ENCODE peak calls at places on chromosomes 7 and 10, in six cellular contexts. T is HCT116, X is foreskin fibroblast, S is lower leg skin, P is left ventricle myocardium inferior, D is cardiac fibroblast. W is an unnamed sample.

GRCh38 chr10:110860576-110861241 is 11.0 kb upstream of the PDCD4 start:
- DNase-seq in T (no peak), X (no peak), P (no peak), D (no peak), S (peak; percentile 78), W (no peak)

GRCh38 chr7:15854841-15855576 is 168.5 kb upstream of the MEOX2 start:
- DNase-seq in T (no peak), X (no peak), D (peak; percentile 18), S (no peak), P (no peak), W (no peak)

GRCh38 chr7:26868841-26869505 is 4.6 kb upstream of the SKAP2 start:
- DNase-seq in P (no peak), X (no peak), D (peak; percentile 17), S (no peak), T (peak; percentile 43), W (no peak)

GRCh38 chr7:121084748-121085336 is 96.3 kb downstream of the CPED1 start:
- DNase-seq in S (no peak), X (peak; percentile 89), T (no peak), D (peak; percentile 98), P (no peak), W (peak; percentile 91)

GRCh38 chr7:159097661-159098423 is 46.8 kb downstream of the VIPR2 start:
- DNase-seq in X (no peak), S (peak; percentile 81), D (no peak), P (no peak), T (no peak), W (no peak)

GRCh38 chr7:45590679-45591057 is 16.5 kb downstream of the ADCY1 start:
- DNase-seq in D (no peak), T (no peak), X (no peak), P (no peak), S (peak; percentile 62), W (no peak)

GRCh38 chr7:40676220-40676619 is 541.4 kb downstream of the SUGCT start:
- DNase-seq in X (no peak), P (no peak), T (no peak), D (peak; percentile 15), S (no peak), W (no peak)

GRCh38 chr10:94088926-94089381 is 95.2 kb downstream of the PLCE1 start:
- DNase-seq in P (no peak), T (no peak), S (no peak), X (peak; percentile 37), D (peak; percentile 62), W (peak; percentile 39)

GRCh38 chr10:114603943-114604342 is 54.1 kb downstream of the ABLIM1 start:
- DNase-seq in D (no peak), T (no peak), S (no peak), P (no peak), X (no peak), W (peak; percentile 17)

GRCh38 chr7:120460928-120461327 is 188.0 kb downstream of the KCND2 start:
- DNase-seq in S (no peak), P (no peak), T (no peak), D (no peak), X (no peak), W (no peak)

GRCh38 chr7:116998567-116998966 is 45.3 kb downstream of the ST7 start:
- DNase-seq in T (no peak), S (no peak), P (no peak), X (no peak), D (peak; percentile 59), W (no peak)

GRCh38 chr7:17408245-17408903 is 109.9 kb downstream of the AHR start:
- DNase-seq in T (peak; percentile 74), P (no peak), D (peak; percentile 97), X (peak; percentile 94), S (peak; percentile 88), W (peak; percentile 91)

GRCh38 chr7:65978891-65979582 is 3.0 kb downstream of the GUSB start:
- DNase-seq in P (no peak), S (peak; percentile 62), T (no peak), X (no peak), D (no peak), W (no peak)

GRCh38 chr7:22445140-22445722 is 54.8 kb downstream of the STEAP1B start:
- DNase-seq in S (peak; percentile 92), X (no peak), P (peak; percentile 86), D (peak; percentile 78), T (no peak), W (peak; percentile 31)

GRCh38 chr7:17207220-17207619 is 91.2 kb upstream of the AHR start:
- DNase-seq in X (no peak), D (peak; percentile 28), S (no peak), T (no peak), P (no peak), W (no peak)

GRCh38 chr7:107938448-107939250 is 47.7 kb downstream of the DLD start:
- DNase-seq in T (no peak), X (no peak), S (peak; percentile 83), P (peak; percentile 44), D (peak; percentile 34), W (no peak)

GRCh38 chr10:95116869-95117269 is 47.6 kb upstream of the CYP2C8 start:
- DNase-seq in X (no peak), P (no peak), T (no peak), S (no peak), D (no peak), W (no peak)

GRCh38 chr7:2451171-2452073 is 24.8 kb downstream of the GRIFIN start:
- DNase-seq in T (peak; percentile 61), P (peak; percentile 86), S (peak; percentile 95), D (peak; percentile 75), X (peak; percentile 59), W (peak; percentile 66)
- H3K4me3 ChIP-seq in T (peak overlapping the region; percentile 48), P (peak overlapping the region; percentile 66), S (no peak overlapping the region), D (peak overlapping the region; percentile 17), X (peak overlapping the region; percentile 32), W (peak overlapping the region; percentile 13)

DNA sequence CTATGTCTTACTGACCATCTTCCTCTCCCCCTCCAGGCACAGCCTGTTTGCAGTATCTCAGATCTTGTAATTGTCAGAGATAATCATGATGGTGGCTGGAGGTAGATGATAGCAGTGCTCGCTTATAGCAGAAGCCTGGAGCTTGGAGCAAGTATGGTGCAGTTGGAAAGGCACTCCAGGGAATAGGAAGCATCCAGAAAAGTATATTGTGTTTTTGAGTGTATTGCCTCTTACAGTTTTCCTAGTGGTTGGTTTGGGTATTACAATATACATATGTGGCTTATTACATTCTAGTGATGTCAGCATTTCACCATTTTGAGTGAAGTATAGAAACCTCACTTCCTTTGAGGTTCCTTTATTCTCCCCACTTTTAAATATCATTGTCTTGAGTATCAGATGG is 101.5 kb downstream of the STK31 start:
- DNase-seq in X (no peak), S (no peak), P (no peak), D (peak; percentile 22), T (peak; percentile 13), W (no peak)
- TF ChIP-seq CTCF in X (peak; percentile 18), S (no peak), P (peak; percentile 22), D (peak; percentile 25), T (peak; percentile 60), W (peak; percentile 25)

GRCh38 chr10:79910344-79910743 is 38.6 kb downstream of the SFTPD start:
- DNase-seq in X (no peak), D (no peak), S (no peak), P (no peak), T (no peak), W (no peak)

GRCh38 chr10:79905322-79906314 is 43.3 kb downstream of the SFTPD start:
- DNase-seq in D (peak; percentile 43), P (no peak), S (no peak), T (no peak), X (peak; percentile 33), W (peak; percentile 18)

GRCh38 chr10:79910836-79911235 is 38.1 kb downstream of the SFTPD start:
- DNase-seq in T (no peak), S (no peak), X (no peak), D (no peak), P (no peak), W (no peak)
- H3K4me3 ChIP-seq in T (no peak overlapping the region), S (no peak overlapping the region), X (no peak overlapping the region), D (no peak overlapping the region), P (peak overlapping the region; percentile 33), W (no peak overlapping the region)

DNA sequence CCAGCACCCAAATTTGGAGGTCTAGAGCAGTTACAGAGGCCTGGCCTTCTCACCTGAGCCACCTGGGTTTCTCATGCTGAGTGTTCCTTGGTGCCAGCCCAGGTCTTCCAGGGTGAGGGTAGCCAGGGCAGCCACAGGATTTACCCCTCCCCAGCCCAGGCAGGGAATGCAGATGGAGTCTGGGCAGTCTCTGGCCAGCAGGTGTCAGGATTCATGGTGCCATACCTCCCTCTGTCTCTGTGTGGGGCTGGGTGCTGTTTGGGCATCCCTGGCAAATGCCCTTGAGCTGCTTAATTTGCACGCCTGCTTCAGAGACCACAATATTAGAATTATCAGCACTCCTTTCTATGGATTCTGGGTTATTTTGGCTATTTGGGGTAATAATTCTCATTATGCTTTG is 246.7 kb downstream of the GFRA1 start:
- DNase-seq in D (no peak), P (no peak), X (no peak), S (no peak), T (no peak), W (no peak)
- TF ChIP-seq CTCF in D (no peak), P (no peak), X (peak; percentile 24), S (no peak), T (peak; percentile 41), W (no peak)

GRCh38 chr7:150717821-150718420 is 1.5 kb downstream of the GIMAP1 start:
- DNase-seq in D (no peak), P (no peak), T (no peak), S (no peak), X (no peak), W (no peak)
- H3K4me3 ChIP-seq in D (no peak overlapping the region), P (peak overlapping the region; percentile 69), T (no peak overlapping the region), S (no peak overlapping the region), X (no peak overlapping the region), W (no peak overlapping the region)

W was measured in astrocyte of the spinal cord.